ENCODE peak calls at places on chromosomes 7 and 10, in six cellular contexts. S, V, J, I, C and M are unnamed samples.

GRCh38 chr7:98679741-98680140 is 62.7 kb downstream of the NPTX2 start:
- DNase-seq in S (no peak), J (no peak), V (no peak), I (no peak), C (no peak), M (no peak)

GRCh38 chr7:25976630-25977029 is 175.4 kb upstream of the NFE2L3 start:
- DNase-seq in J (no peak), C (no peak), I (no peak), S (no peak), V (no peak), M (no peak)

GRCh38 chr10:76779163-76779820 is 858.3 kb downstream of the KCNMA1 start:
- DNase-seq in J (no peak), S (no peak), V (no peak), C (no peak), I (no peak), M (no peak)

GRCh38 chr10:13865758-13866491 is 279.2 kb downstream of the PRPF18 start:
- DNase-seq in J (no peak), C (peak), I (no peak), S (no peak), V (no peak), M (no peak)

GRCh38 chr10:122239578-122240257 is 31.4 kb upstream of the BTBD16 start:
- DNase-seq in J (no peak), S (no peak), I (peak), V (no peak), C (no peak), M (no peak)

GRCh38 chr7:128166603-128167315 is 74.3 kb upstream of the LEP start:
- DNase-seq in I (no peak), V (peak), S (no peak), C (no peak), J (no peak), M (no peak)

GRCh38 chr10:34275626-34276025 is 539.5 kb downstream of the PARD3 start:
- DNase-seq in I (no peak), C (no peak), V (no peak), J (no peak), S (no peak), M (no peak)

GRCh38 chr7:98875501-98875900 is 2.8 kb upstream of the TRRAP start:
- DNase-seq in J (no peak), I (no peak), C (no peak), S (no peak), V (no peak), M (no peak)

GRCh38 chr7:131745645-131746248 is 189.3 kb upstream of the PODXL start:
- DNase-seq in I (peak), J (no peak), C (peak), V (no peak), S (no peak), M (no peak)

GRCh38 chr7:16114633-16115032 is 306.7 kb downstream of the CRPPA start:
- DNase-seq in S (no peak), J (no peak), I (peak), C (no peak), V (no peak), M (no peak)

GRCh38 chr10:116270691-116271592 is 2.1 kb downstream of the GFRA1 start:
- DNase-seq in V (peak), S (no peak), J (no peak), C (no peak), I (no peak), M (peak)

GRCh38 chr10:21707498-21707897 is 173.5 kb downstream of the MLLT10 start:
- DNase-seq in S (no peak), I (no peak), V (no peak), C (no peak), J (no peak), M (no peak)

GRCh38 chr10:66587680-66588050 is 338.2 kb upstream of the LRRTM3 start:
- DNase-seq in V (no peak), I (no peak), S (no peak), J (no peak), C (no peak), M (no peak)

GRCh38 chr7:138295049-138295637 is 164.9 kb upstream of the TRIM24 start:
- DNase-seq in C (no peak), S (no peak), J (no peak), V (no peak), I (no peak), M (no peak)

DNA sequence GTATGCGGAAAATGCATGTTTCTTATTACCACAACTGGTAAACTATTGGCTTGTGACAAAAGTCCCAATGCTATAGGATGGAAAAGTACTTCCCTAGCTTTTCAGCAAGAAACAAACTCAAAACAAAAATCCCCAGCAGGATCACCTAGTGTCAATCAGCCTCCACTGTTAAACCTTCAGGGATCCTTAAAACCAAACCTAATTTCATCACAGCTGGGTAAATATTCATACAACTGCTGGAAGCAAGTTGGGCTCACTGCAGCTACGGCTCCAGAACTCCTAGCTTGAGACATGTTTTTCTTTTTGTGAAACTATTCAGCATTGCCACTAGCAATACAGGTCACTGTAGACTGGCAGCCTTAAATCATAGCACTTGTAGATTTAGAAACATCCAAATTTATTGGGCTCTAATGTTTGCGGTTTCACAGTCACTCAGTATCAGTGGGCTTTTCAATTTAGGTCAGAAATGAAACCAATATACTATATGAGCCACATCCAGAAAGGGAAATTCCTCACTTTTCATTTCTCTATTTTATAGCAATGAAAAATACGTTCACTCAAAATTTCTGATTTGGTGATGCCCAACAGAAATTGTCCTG is 145.2 kb upstream of the ANK3 start:
- DNase-seq in I (no peak), V (no peak), S (no peak), J (no peak), C (no peak), M (no peak)
- TF ChIP-seq POLR2A in I (no peak), V (no peak), S (no peak), J (no peak), C (no peak), M (no peak)

DNA sequence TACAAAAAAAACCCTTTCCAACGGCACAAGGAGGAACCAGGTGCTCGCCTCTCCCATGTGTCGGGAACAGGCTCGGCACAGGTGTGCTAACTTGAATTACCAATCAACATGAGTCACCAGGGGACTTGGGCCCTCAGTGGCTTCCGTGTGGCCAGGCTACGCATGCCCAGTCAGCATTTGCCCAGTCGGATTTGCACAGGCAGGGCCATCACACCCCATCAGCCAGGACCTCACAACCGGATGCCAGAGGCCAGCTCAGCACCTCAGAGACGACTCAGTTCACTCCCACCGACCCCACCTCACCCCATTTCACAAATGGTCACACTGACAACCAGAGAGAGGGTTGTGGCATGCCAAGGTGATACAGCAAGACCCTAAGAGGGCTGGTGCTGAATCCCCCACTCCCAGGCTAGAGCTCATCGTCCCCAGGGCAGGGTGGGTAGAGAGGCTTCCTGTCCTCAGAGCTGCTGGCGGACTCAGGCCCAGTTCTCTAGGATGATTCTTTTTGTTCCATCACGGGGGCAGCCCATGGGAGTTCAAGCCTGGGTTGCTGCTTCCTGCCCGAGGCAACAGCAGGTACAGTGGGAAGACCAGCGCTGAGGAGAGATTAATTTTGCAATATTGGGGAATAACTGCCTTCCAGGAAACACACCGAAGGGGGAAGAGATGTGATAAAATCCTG is 13.6 kb downstream of the ANXA11 start:
- DNase-seq in V (peak), I (no peak), J (no peak), C (no peak), S (no peak), M (peak)
- TF ChIP-seq POLR2A in V (peak), I (no peak), J (no peak), C (no peak), S (no peak), M (no peak)

GRCh38 chr7:4025211-4025610 is 656.9 kb upstream of the FOXK1 start:
- DNase-seq in V (no peak), S (no peak), C (no peak), J (no peak), I (no peak), M (no peak)
- TF ChIP-seq POLR2A in V (no peak), S (no peak), C (no peak), J (no peak), I (no peak), M (no peak)

GRCh38 chr7:151007469-151007898 is 16.7 kb downstream of the NOS3 start:
- DNase-seq in J (no peak), S (no peak), V (peak), C (no peak), I (peak), M (no peak)

GRCh38 chr7:151009340-151010001 is 14.8 kb downstream of the ATG9B start:
- DNase-seq in C (no peak), J (no peak), I (no peak), V (no peak), S (no peak), M (no peak)

GRCh38 chr7:151008143-151008510 is 16.2 kb downstream of the ATG9B start:
- DNase-seq in J (no peak), I (no peak), V (peak), S (no peak), C (no peak), M (no peak)

GRCh38 chr7:151010002-151010306 is 14.3 kb downstream of the ATG9B start:
- DNase-seq in S (no peak), V (no peak), J (no peak), I (no peak), C (no peak), M (no peak)

DNA sequence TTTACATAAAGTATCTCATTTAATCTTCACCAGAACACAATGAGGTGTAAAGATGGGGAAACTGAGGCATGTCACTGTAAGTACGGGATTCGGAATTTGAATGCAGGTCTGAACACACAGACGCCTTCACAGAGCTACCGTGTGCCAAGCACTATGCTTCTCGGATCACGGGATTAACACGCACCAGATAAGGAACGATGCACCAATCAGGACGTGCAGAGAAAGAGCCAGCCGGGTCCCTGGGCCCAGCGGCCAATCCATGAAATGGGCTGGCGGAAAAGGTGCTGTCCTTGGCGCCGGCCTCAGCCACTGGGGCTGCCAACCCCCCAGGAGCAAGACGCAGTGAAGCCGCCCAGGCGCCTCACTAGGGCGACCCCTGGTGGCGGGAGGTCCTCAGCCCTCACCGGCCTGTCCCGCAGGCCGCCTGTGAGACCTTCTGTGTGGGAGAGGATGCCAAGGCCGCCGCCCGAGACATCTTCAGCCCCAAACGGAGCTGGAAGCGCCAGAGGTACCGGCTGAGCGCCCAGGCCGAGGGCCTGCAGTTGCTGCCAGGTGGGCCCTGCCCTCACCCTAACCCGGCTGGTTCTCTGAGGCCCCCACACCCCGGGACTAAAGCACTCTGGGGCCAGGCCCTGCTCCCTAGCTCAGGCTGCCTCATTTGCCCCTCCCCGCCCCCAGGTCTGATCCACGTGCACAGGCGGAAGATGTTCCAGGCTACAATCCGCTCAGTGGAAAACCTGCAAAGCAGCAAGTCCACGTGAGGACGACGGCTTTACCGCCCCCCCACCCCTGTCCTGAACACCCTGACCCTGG is 15.6 kb downstream of the ATG9B start:
- DNase-seq in V (peak), C (no peak), S (no peak), I (peak), J (peak), M (no peak)
- TF ChIP-seq POLR2A in V (no peak), C (peak), S (no peak), I (no peak), J (no peak), M (no peak)

GRCh38 chr7:100538348-100538653 is 702 bp upstream of the AGFG2 start:
- DNase-seq in I (no peak), S (no peak), V (no peak), C (no peak), J (no peak), M (no peak)

GRCh38 chr7:100539436-100540006 is 518 bp downstream of the AGFG2 start:
- DNase-seq in C (no peak), I (peak), V (peak), J (no peak), S (no peak), M (no peak)

GRCh38 chr7:100540073-100540723 is 1.2 kb downstream of the AGFG2 start:
- DNase-seq in S (no peak), I (no peak), J (no peak), C (no peak), V (peak), M (no peak)

GRCh38 chr7:100543586-100543985 is 4.6 kb downstream of the AGFG2 start:
- DNase-seq in J (no peak), S (no peak), C (no peak), I (no peak), V (no peak), M (no peak)

GRCh38 chr7:100538654-100539435 is at the start of gene AGFG2:
- DNase-seq in V (peak), C (peak), I (peak), S (peak), J (peak), M (peak)
- TF ChIP-seq POLR2A in V (peak), C (peak), I (peak), S (peak), J (peak), M (peak)

DNA sequence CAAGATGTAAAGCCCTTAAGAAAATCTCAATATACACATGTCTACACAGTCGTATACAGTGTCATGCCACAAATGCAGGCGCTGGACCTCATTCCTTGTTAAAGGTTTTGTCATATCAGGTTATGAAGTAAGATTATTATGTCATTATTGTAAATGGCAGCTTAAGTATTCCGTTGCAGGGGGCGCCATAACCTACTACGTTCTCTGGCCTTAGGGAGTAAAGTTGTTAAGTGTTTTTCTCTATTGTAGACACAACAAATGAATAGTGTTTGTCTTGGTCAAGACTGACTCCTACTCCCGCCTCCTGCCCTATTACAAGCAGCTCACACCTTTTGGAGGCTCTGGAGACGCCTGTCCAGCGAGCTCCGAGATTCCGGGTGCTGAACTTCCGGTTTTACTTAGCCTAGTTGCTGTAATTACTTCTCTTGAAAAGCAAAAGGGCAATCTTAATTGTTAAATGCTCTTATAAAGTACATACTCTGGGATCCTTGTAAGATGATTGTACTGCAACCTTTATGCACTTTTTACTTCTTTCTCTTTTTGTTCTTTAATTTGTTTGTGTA is 984 bp downstream of the GATAD1 start:
- DNase-seq in C (peak), J (peak), I (peak), V (peak), S (peak), M (no peak)
- TF ChIP-seq POLR2A in C (no peak), J (no peak), I (peak), V (peak), S (no peak), M (no peak)

DNA sequence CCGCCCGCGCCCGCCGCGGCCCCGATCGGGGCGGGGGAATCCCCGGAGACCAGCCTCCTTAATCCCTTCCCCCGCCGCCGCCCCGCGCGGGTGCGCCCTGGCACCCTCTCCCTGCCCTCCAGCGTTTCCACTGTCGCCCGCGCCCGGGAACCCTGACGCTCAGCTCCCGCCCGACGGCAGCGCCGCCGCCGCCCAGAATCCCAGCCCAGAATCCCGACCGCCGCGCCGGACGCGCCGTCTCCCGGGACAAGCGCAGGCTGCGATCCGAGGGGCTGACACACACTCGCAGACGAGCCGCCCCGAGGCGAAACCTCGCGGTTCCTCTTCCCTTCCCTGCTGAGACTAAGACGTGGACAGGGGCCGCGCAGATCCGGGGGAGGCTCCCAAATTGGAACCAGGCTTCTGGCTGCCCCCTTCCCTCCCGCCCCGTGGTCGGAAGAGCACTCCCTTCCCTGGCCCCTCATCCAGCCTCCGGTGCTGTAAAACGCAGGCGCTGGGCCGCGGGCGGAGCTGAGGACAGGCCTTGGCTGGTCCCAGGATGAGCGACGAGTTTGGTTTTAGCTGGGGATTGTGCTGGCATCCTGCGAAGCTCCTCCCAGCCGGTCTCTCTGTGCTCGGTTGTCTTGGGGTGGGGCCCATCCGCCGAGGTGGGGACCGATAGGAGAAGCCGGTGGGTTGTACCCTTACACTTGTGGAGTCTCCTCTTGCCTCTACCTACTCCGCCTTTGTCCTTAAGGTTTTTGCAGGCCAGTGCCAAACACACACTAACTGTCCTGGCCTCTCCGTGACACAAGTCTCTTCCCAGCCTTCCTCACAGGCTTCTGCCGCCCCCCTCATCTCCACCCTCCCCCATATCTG is 1.1 kb downstream of the MARVELD1 start:
- DNase-seq in I (peak), J (peak), C (peak), V (peak), S (peak), M (peak)
- TF ChIP-seq POLR2A in I (no peak), J (peak), C (peak), V (peak), S (peak), M (no peak)

DNA sequence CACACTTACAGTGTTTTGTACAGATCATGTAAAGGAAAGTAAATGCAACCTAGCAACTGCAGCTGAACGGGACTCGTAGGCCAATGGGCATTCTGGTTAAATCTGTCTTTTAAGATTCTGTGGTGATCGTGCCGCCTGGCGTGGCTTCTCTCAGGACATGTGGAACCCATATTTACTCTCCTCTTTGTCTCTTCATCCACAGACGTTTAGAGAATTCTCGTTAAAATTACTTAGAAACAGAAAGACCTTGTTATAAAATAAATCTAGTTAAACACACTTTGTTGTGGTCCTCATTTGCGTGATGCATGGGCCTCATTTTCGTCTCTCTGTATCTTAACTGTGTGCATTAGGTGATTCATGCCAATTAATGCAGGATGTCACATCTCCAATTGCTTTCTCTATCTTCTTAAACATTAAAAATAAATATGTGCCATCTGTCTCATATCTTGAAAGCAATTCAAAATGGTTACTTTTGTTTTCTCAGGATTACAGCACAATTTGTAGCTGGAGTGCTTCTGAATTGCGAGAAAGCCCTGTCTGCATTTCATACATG is 11.5 kb downstream of the KLF6 start:
- DNase-seq in C (no peak), V (no peak), S (no peak), I (no peak), J (no peak), M (no peak)
- TF ChIP-seq POLR2A in C (no peak), V (no peak), S (no peak), I (no peak), J (no peak), M (no peak)

GRCh38 chr7:39845011-39845410 is 105.0 kb upstream of the CDK13 start:
- DNase-seq in C (no peak), I (no peak), J (no peak), S (no peak), V (no peak), M (no peak)

GRCh38 chr7:39851466-39852045 is 98.5 kb upstream of the CDK13 start:
- DNase-seq in C (no peak), I (no peak), S (no peak), V (no peak), J (no peak), M (no peak)

DNA sequence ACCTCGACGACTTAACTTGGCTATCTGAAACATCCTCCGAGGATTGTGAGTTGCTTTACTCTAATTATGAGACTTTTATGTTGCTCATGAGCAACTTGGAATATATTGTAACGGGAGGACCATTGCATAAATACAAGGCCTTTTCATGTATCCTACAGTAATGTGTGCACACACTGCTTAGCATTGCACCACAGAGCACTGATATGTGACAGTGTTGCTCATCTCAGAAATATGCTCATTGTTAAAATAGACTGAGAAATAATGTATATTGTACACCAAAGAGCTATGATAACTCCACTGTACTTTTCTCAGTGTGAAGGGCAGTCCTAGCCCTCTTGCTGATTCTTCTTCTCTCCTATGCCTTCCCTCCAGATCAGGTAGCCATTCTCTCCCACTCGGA is 102.8 kb upstream of the CDK13 start:
- DNase-seq in S (no peak), I (no peak), V (no peak), C (no peak), J (no peak), M (no peak)
- TF ChIP-seq POLR2A in S (no peak), I (no peak), V (no peak), C (no peak), J (no peak), M (no peak)